ENCODE peak calls at places on chromosome 1, in seven cellular contexts. M, D, I, Q, W, J and Y are unnamed samples.
A peak's percentile ranks its signal among the peaks of the same experiment; 100 is the strongest.

GRCh38 chr1:247228133-247228532 is 27.7 kb upstream of the VN1R5 start:
- DNase-seq in M (peak; percentile 18), D (peak; percentile 14), I (no peak), Q (no peak), W (no peak), J (no peak), Y (no peak)

GRCh38 chr1:3899776-3900149 is 309 bp downstream of the C1orf174 start:
- DNase-seq in M (peak; percentile 32), D (no peak), I (no peak), Q (no peak), W (no peak), J (no peak), Y (no peak)

GRCh38 chr1:157961805-157962762 is 31.4 kb upstream of the KIRREL1 start:
- DNase-seq in M (no peak), D (peak; percentile 55), I (no peak), Q (no peak), W (peak; percentile 20), J (no peak), Y (no peak)

GRCh38 chr1:160646711-160647328 is at the start of gene SLAMF1:
- DNase-seq in M (peak; percentile 64), D (no peak), I (no peak), Q (no peak), W (no peak), J (no peak), Y (peak; percentile 49)

GRCh38 chr1:6280761-6281451 is 20.0 kb upstream of the GPR153 start:
- DNase-seq in M (no peak), D (peak; percentile 28), I (no peak), Q (no peak), W (no peak), J (no peak), Y (no peak)

GRCh38 chr1:61280457-61280856 is 198.1 kb downstream of the NFIA start:
- DNase-seq in M (no peak), D (no peak), I (no peak), Q (no peak), W (no peak), J (no peak), Y (no peak)

GRCh38 chr1:178650950-178651461 is 74.0 kb upstream of the RALGPS2 start:
- DNase-seq in M (no peak), D (peak; percentile 13), I (no peak), Q (no peak), W (no peak), J (no peak), Y (no peak)

GRCh38 chr1:17010601-17011438 is 908 bp downstream of the ATP13A2 start:
- DNase-seq in M (peak; percentile 64), D (peak; percentile 53), I (peak; percentile 29), Q (peak; percentile 24), W (peak; percentile 71), J (peak; percentile 83), Y (no peak)

GRCh38 chr1:40182956-40183710 is 21.9 kb downstream of the RLF start:
- DNase-seq in M (peak; percentile 53), D (peak; percentile 53), I (no peak), Q (no peak), W (no peak), J (no peak), Y (no peak)

GRCh38 chr1:67888707-67889106 is 55.4 kb upstream of the GNG12 start:
- DNase-seq in M (no peak), D (peak; percentile 29), I (no peak), Q (no peak), W (no peak), J (no peak), Y (no peak)

GRCh38 chr1:21165632-21166031 is 11.1 kb downstream of the EIF4G3 start:
- DNase-seq in M (peak; percentile 34), D (no peak), I (no peak), Q (no peak), W (no peak), J (no peak), Y (no peak)